ENCODE peak calls at places on chromosomes 7 and 10, in four cellular contexts. H is activated CD8-positive, alpha-beta memory T cell treated with anti-CD3 and anti-CD28 coated beads for 4 hours; F is heart left ventricle; M is activated T-helper 1 cell treated with Interleukin-2 at 50 U/mL for 16 hours. E is an unnamed sample.

GRCh38 chr7:98837632-98837972 is 32.2 kb downstream of the TMEM130 start:
- DNase-seq in H (no peak), F (no peak), M (no peak), E (no peak)

GRCh38 chr7:31175672-31176071 is 123.6 kb downstream of the ADCYAP1R1 start:
- DNase-seq in H (no peak), F (no peak), M (no peak), E (no peak)

GRCh38 chr7:65832281-65832680 is 40.6 kb upstream of the VKORC1L1 start:
- DNase-seq in H (no peak), F (no peak), M (no peak), E (no peak)

GRCh38 chr10:64394744-64395143 is 873.5 kb downstream of the REEP3 start:
- DNase-seq in H (no peak), F (no peak), M (no peak), E (no peak)

GRCh38 chr10:60853107-60853506 is 74.8 kb downstream of the CDK1 start:
- DNase-seq in H (no peak), F (peak), M (no peak), E (no peak)

GRCh38 chr7:68544851-68545250 is 1053.4 kb upstream of the AUTS2 start:
- DNase-seq in H (no peak), F (no peak), M (no peak), E (no peak)

GRCh38 chr10:71462642-71462935 is 65.9 kb downstream of the CDH23 start:
- DNase-seq in H (no peak), F (no peak), M (no peak), E (no peak)

GRCh38 chr7:148472406-148472805 is 118.2 kb upstream of the C7orf33 start:
- DNase-seq in H (no peak), F (no peak), M (no peak), E (no peak)

GRCh38 chr7:5217851-5218331 is 27.9 kb downstream of the WIPI2 start:
- DNase-seq in H (no peak), F (no peak), M (no peak), E (no peak)

GRCh38 chr10:86113044-86113443 is 253.6 kb downstream of the GRID1 start:
- DNase-seq in H (no peak), F (no peak), M (no peak), E (no peak)